ENCODE peak calls at places on chromosomes 2 and 18, in six cellular contexts. One of them, this sample, is unnamed.

GRCh38 chr2:240933966-240934700 is 28.0 kb downstream of the CROCC2 start:
- DNase-seq in fibroblast of lung: no peak
- DNase-seq in K562: no peak
- DNase-seq in AG04449: no peak
- DNase-seq in AG10803: no peak
- DNase-seq in A549: no peak
- DNase-seq in this sample: no peak

GRCh38 chr2:191386938-191387536 is 141.8 kb downstream of the MYO1B start:
- DNase-seq in fibroblast of lung: peak
- DNase-seq in K562: no peak
- DNase-seq in AG04449: peak
- DNase-seq in AG10803: peak
- DNase-seq in A549: no peak
- DNase-seq in this sample: peak

GRCh38 chr2:20356042-20356441 is 5.4 kb upstream of the PUM2 start:
- DNase-seq in fibroblast of lung: peak
- DNase-seq in K562: no peak
- DNase-seq in AG04449: peak
- DNase-seq in AG10803: peak
- DNase-seq in A549: no peak
- DNase-seq in this sample: peak

GRCh38 chr2:207046642-207047213 is 107.4 kb downstream of the CPO start:
- DNase-seq in fibroblast of lung: peak
- DNase-seq in K562: no peak
- DNase-seq in AG04449: no peak
- DNase-seq in AG10803: peak
- DNase-seq in A549: no peak
- DNase-seq in this sample: no peak

GRCh38 chr18:6624271-6624670 is 105.2 kb upstream of the ARHGAP28 start:
- DNase-seq in fibroblast of lung: peak
- DNase-seq in K562: no peak
- DNase-seq in AG04449: no peak
- DNase-seq in AG10803: peak
- DNase-seq in A549: no peak
- DNase-seq in this sample: peak

GRCh38 chr2:160970052-160970846 is 190.0 kb upstream of the TANK start:
- DNase-seq in fibroblast of lung: peak
- DNase-seq in K562: no peak
- DNase-seq in AG04449: no peak
- DNase-seq in AG10803: peak
- DNase-seq in A549: peak
- DNase-seq in this sample: peak

GRCh38 chr18:46042571-46043123 is 29.4 kb downstream of the PSTPIP2 start:
- DNase-seq in fibroblast of lung: peak
- DNase-seq in K562: no peak
- DNase-seq in AG04449: no peak
- DNase-seq in AG10803: peak
- DNase-seq in A549: no peak
- DNase-seq in this sample: peak

GRCh38 chr2:106537047-106537446 is 49.9 kb downstream of the CD8B2 start:
- DNase-seq in fibroblast of lung: no peak
- DNase-seq in K562: no peak
- DNase-seq in AG04449: no peak
- DNase-seq in AG10803: no peak
- DNase-seq in A549: no peak
- DNase-seq in this sample: no peak

GRCh38 chr2:17791121-17791902 is 24.9 kb upstream of the MSGN1 start:
- DNase-seq in fibroblast of lung: peak
- DNase-seq in K562: no peak
- DNase-seq in AG04449: peak
- DNase-seq in AG10803: peak
- DNase-seq in A549: no peak
- DNase-seq in this sample: peak

GRCh38 chr2:212957624-212958023 is 193.8 kb downstream of the IKZF2 start:
- DNase-seq in fibroblast of lung: no peak
- DNase-seq in K562: no peak
- DNase-seq in AG04449: no peak
- DNase-seq in AG10803: no peak
- DNase-seq in A549: no peak
- DNase-seq in this sample: no peak

GRCh38 chr2:205056066-205056678 is 510.9 kb downstream of the PARD3B start:
- DNase-seq in fibroblast of lung: peak
- DNase-seq in K562: no peak
- DNase-seq in AG04449: no peak
- DNase-seq in AG10803: peak
- DNase-seq in A549: no peak
- DNase-seq in this sample: no peak

GRCh38 chr2:159249955-159250723 is 36.4 kb downstream of the WDSUB1 start:
- DNase-seq in fibroblast of lung: peak
- DNase-seq in K562: no peak
- DNase-seq in AG04449: peak
- DNase-seq in AG10803: peak
- DNase-seq in A549: no peak
- DNase-seq in this sample: peak

GRCh38 chr2:73078457-73079411 is 7.2 kb upstream of the SFXN5 start:
- DNase-seq in fibroblast of lung: no peak
- DNase-seq in K562: no peak
- DNase-seq in AG04449: no peak
- DNase-seq in AG10803: no peak
- DNase-seq in A549: no peak
- DNase-seq in this sample: no peak

GRCh38 chr18:45275367-45276113 is 339.7 kb upstream of the SLC14A2 start:
- DNase-seq in fibroblast of lung: peak
- DNase-seq in K562: peak
- DNase-seq in AG04449: no peak
- DNase-seq in AG10803: no peak
- DNase-seq in A549: no peak
- DNase-seq in this sample: peak

GRCh38 chr2:182715121-182715895 is 749 bp upstream of the DNAJC10 start:
- DNase-seq in fibroblast of lung: peak
- DNase-seq in K562: no peak
- DNase-seq in AG04449: no peak
- DNase-seq in AG10803: peak
- DNase-seq in A549: peak
- DNase-seq in this sample: peak

GRCh38 chr2:127664895-127665225 is 10.5 kb downstream of the LIMS2 start:
- DNase-seq in fibroblast of lung: no peak
- DNase-seq in K562: no peak
- DNase-seq in AG04449: no peak
- DNase-seq in AG10803: no peak
- DNase-seq in A549: no peak
- DNase-seq in this sample: no peak

GRCh38 chr2:127663566-127664064 is 11.7 kb downstream of the LIMS2 start:
- DNase-seq in fibroblast of lung: no peak
- DNase-seq in K562: no peak
- DNase-seq in AG04449: no peak
- DNase-seq in AG10803: no peak
- DNase-seq in A549: no peak
- DNase-seq in this sample: no peak

GRCh38 chr2:127662937-127663565 is 12.3 kb downstream of the LIMS2 start:
- DNase-seq in fibroblast of lung: no peak
- DNase-seq in K562: no peak
- DNase-seq in AG04449: no peak
- DNase-seq in AG10803: no peak
- DNase-seq in A549: no peak
- DNase-seq in this sample: no peak

GRCh38 chr2:127665267-127665893 is 9.9 kb downstream of the LIMS2 start:
- DNase-seq in fibroblast of lung: no peak
- DNase-seq in K562: no peak
- DNase-seq in AG04449: no peak
- DNase-seq in AG10803: no peak
- DNase-seq in A549: no peak
- DNase-seq in this sample: no peak

DNA sequence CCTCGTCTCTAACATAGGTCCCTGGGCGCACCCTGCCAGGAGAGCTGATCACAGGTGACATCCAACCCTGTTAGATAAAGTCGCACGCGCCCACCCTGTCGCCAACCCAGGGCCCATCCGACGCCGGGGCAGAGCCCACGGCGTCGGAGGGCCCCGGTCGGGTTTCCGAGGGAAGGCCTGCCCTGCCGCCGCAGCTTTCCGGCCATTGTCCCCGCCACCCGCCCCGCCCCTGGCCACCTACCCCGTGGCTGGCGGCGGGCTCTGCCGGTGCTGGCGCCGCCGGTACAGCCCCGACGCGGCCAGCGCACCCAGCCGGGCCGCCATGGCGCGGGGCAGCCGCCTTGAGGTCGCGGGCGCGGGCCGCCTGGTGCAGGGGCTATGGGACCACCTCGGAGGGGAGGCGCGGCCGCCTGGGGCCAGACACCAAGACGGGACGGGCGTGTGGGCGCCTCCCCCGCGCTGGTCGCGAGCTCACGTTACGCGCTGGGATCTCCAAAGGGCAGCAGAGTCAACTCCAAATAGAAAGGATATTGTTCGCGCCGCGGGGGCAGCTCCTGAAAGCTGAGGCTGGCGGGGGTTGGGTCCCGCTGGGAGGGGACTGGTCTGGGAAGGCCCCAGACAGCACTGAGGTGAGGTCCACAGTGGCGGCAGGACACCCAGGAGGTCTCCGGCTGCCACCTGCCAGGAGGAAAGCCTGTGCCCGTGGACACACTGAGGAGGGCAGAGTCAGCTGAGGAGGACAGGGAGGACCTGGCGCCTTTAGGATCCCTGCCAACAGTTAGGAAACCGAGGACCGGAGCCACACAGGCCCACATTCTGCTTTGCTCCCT is 11.1 kb downstream of the LIMS2 start:
- DNase-seq in fibroblast of lung: no peak
- DNase-seq in K562: no peak
- DNase-seq in AG04449: no peak
- DNase-seq in AG10803: no peak
- DNase-seq in A549: no peak
- DNase-seq in this sample: no peak
- H3K4me3 ChIP-seq in fibroblast of lung: no peak
- H3K4me3 ChIP-seq in K562: no peak
- H3K4me3 ChIP-seq in AG04449: no peak
- H3K4me3 ChIP-seq in AG10803: peak
- H3K4me3 ChIP-seq in A549: no peak
- H3K4me3 ChIP-seq in this sample: no peak

GRCh38 chr2:34012728-34013302 is 413.7 kb upstream of the FAM98A start:
- DNase-seq in fibroblast of lung: peak
- DNase-seq in K562: no peak
- DNase-seq in AG04449: no peak
- DNase-seq in AG10803: no peak
- DNase-seq in A549: peak
- DNase-seq in this sample: peak
- TF ChIP-seq CTCF in fibroblast of lung: peak
- TF ChIP-seq CTCF in K562: peak
- TF ChIP-seq CTCF in AG04449: peak
- TF ChIP-seq CTCF in AG10803: peak
- TF ChIP-seq CTCF in A549: peak
- TF ChIP-seq CTCF in this sample: peak

DNA sequence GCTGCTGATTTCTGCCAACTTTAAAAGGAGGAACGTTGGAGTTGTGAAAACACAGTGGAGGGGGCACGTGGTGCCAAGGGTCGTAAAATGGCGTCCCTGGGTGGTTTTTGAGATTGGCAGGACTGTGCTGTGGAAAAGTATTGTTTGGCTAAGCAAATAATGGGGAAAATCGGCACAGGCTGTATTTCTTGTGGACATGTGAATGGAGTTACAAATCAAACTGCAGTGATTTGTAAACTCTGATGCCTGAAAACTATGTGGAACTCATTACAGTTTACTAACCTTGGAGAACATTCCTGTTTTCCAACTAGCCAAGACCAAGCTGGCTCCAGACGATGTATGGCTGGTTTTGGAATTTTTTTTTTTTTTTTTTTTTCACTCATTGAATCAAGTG is 68.7 kb downstream of the KCTD1 start:
- DNase-seq in fibroblast of lung: no peak
- DNase-seq in K562: no peak
- DNase-seq in AG04449: no peak
- DNase-seq in AG10803: peak
- DNase-seq in A549: no peak
- DNase-seq in this sample: peak
- H3K4me3 ChIP-seq in fibroblast of lung: no peak
- H3K4me3 ChIP-seq in K562: no peak
- H3K4me3 ChIP-seq in AG04449: no peak
- H3K4me3 ChIP-seq in AG10803: no peak
- H3K4me3 ChIP-seq in A549: no peak
- H3K4me3 ChIP-seq in this sample: no peak

GRCh38 chr2:38527338-38528007 is 75.3 kb downstream of the HNRNPLL start:
- DNase-seq in fibroblast of lung: no peak
- DNase-seq in K562: no peak
- DNase-seq in AG04449: no peak
- DNase-seq in AG10803: no peak
- DNase-seq in A549: no peak
- DNase-seq in this sample: no peak

GRCh38 chr2:38529208-38529607 is 73.5 kb downstream of the HNRNPLL start:
- DNase-seq in fibroblast of lung: no peak
- DNase-seq in K562: no peak
- DNase-seq in AG04449: no peak
- DNase-seq in AG10803: no peak
- DNase-seq in A549: no peak
- DNase-seq in this sample: no peak

GRCh38 chr2:38526195-38526594 is 76.5 kb downstream of the HNRNPLL start:
- DNase-seq in fibroblast of lung: peak
- DNase-seq in K562: no peak
- DNase-seq in AG04449: no peak
- DNase-seq in AG10803: peak
- DNase-seq in A549: no peak
- DNase-seq in this sample: no peak

GRCh38 chr2:38524580-38524979 is 78.1 kb downstream of the HNRNPLL start:
- DNase-seq in fibroblast of lung: no peak
- DNase-seq in K562: no peak
- DNase-seq in AG04449: no peak
- DNase-seq in AG10803: no peak
- DNase-seq in A549: no peak
- DNase-seq in this sample: no peak

GRCh38 chr2:38528008-38528442 is 74.7 kb downstream of the HNRNPLL start:
- DNase-seq in fibroblast of lung: peak
- DNase-seq in K562: peak
- DNase-seq in AG04449: no peak
- DNase-seq in AG10803: peak
- DNase-seq in A549: peak
- DNase-seq in this sample: peak
- TF ChIP-seq CTCF in fibroblast of lung: no peak
- TF ChIP-seq CTCF in K562: no peak
- TF ChIP-seq CTCF in AG04449: no peak
- TF ChIP-seq CTCF in AG10803: peak
- TF ChIP-seq CTCF in A549: peak
- TF ChIP-seq CTCF in this sample: no peak

DNA sequence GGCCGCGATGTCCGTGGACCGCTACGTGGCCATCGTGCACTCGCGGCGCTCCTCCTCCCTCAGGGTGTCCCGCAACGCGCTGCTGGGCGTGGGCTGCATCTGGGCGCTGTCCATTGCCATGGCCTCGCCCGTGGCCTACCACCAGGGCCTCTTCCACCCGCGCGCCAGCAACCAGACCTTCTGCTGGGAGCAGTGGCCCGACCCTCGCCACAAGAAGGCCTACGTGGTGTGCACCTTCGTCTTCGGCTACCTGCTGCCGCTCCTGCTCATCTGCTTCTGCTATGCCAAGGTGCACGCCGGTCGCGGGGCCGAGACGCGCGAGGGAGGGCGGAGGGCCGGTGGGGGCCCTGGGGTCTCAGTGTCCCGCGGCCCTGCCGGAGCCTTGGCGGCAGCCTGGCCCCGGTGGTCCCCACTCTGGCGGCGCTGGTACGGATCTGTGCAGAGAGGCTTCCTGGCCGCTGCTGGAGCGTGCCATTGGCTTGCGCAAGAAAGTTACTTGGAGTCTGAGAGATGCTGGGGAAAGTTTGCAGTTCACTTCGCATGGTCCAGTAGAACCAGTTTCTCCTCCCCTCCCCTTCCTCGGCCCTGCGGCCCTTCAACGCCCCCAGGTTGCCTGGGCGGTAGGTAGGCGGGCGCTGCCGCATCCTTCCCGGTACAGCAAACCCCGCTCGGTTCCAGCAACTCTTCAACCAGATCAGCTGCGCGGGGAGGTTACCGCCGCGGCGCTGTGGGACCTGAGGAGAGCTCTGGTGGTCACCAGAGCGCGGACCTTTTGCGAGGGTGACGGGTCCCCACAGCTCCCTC is 1.5 kb downstream of the GALR1 start:
- DNase-seq in fibroblast of lung: peak
- DNase-seq in K562: no peak
- DNase-seq in AG04449: no peak
- DNase-seq in AG10803: no peak
- DNase-seq in A549: no peak
- DNase-seq in this sample: no peak
- H3K4me3 ChIP-seq in fibroblast of lung: no peak
- H3K4me3 ChIP-seq in K562: no peak
- H3K4me3 ChIP-seq in AG04449: no peak
- H3K4me3 ChIP-seq in AG10803: no peak
- H3K4me3 ChIP-seq in A549: no peak
- H3K4me3 ChIP-seq in this sample: no peak